ENCODE peak calls at places on chromosomes 16 and 17, in seven cellular contexts. D, V, X, R, E, K and H are unnamed samples.

GRCh38 chr16:54282202-54282922 is 4.2 kb downstream of the IRX3 start:
- DNase-seq in D (peak), R (peak), K (peak), X (no peak), E (peak), V (no peak), H (peak)

GRCh38 chr17:78140169-78141051 is 5.8 kb upstream of the C17orf99 start:
- DNase-seq in V (peak), E (peak), R (peak), X (peak), K (peak), D (peak), H (peak)

GRCh38 chr16:23607740-23608139 is 11.6 kb upstream of the NDUFAB1 start:
- DNase-seq in X (no peak), D (no peak), V (no peak), K (no peak), E (peak), R (no peak), H (no peak)

GRCh38 chr16:58495861-58496331 is 4.0 kb upstream of the NDRG4 start:
- DNase-seq in X (no peak), R (no peak), D (no peak), K (no peak), V (no peak), E (no peak), H (no peak)

GRCh38 chr17:57915980-57916757 is 39.0 kb downstream of the CUEDC1 start:
- DNase-seq in R (peak), V (no peak), X (no peak), K (peak), E (no peak), D (peak), H (peak)

GRCh38 chr16:54285414-54286066 is 1.0 kb downstream of the IRX3 start:
- DNase-seq in R (peak), K (peak), V (peak), X (no peak), E (peak), D (peak), H (peak)

GRCh38 chr16:11190585-11191565 is 65.1 kb downstream of the SOCS1 start:
- DNase-seq in D (no peak), V (no peak), X (no peak), R (no peak), K (no peak), E (peak), H (no peak)

GRCh38 chr16:78988361-78988992 is 612.1 kb downstream of the MAF start:
- DNase-seq in E (no peak), R (peak), X (no peak), D (no peak), K (peak), V (no peak), H (no peak)

GRCh38 chr17:77155125-77155524 is 14.4 kb downstream of the SEC14L1 start:
- DNase-seq in K (no peak), R (no peak), V (no peak), X (no peak), E (no peak), D (no peak), H (no peak)

GRCh38 chr17:45139533-45139920 is 4.0 kb downstream of the ACBD4 start:
- DNase-seq in E (no peak), R (no peak), X (no peak), K (no peak), D (no peak), V (no peak), H (no peak)

GRCh38 chr16:12293017-12293618 is 316.6 kb downstream of the SNX29 start:
- DNase-seq in V (no peak), R (no peak), E (no peak), K (no peak), X (no peak), D (no peak), H (no peak)

GRCh38 chr16:59148756-59149155 is 414.6 kb upstream of the GOT2 start:
- DNase-seq in D (no peak), V (no peak), E (no peak), X (no peak), R (no peak), K (no peak), H (no peak)

GRCh38 chr16:71461686-71462648 is at the start of gene ZNF23:
- DNase-seq in D (peak), X (peak), V (peak), K (peak), R (peak), E (peak), H (peak)

GRCh38 chr17:77100009-77100408 is 40.8 kb upstream of the SEC14L1 start:
- DNase-seq in V (no peak), D (no peak), X (no peak), K (no peak), E (no peak), R (peak), H (no peak)

GRCh38 chr16:6644916-6645315 is 687.7 kb upstream of the RBFOX1 start:
- DNase-seq in R (no peak), D (no peak), E (no peak), V (no peak), X (no peak), K (no peak), H (no peak)

GRCh38 chr16:24539850-24540484 is 601 bp downstream of the RBBP6 start:
- DNase-seq in D (peak), R (peak), K (peak), E (peak), X (no peak), V (no peak), H (peak)

GRCh38 chr17:69732272-69732671 is 317.8 kb downstream of the MAP2K6 start:
- DNase-seq in V (no peak), K (no peak), R (no peak), E (no peak), X (no peak), D (no peak), H (no peak)

GRCh38 chr16:2745116-2745890 is 7.1 kb upstream of the SRRM2 start:
- DNase-seq in X (no peak), V (no peak), E (no peak), D (no peak), K (no peak), R (no peak), H (no peak)

GRCh38 chr17:14803781-14804180 is 461.3 kb downstream of the PMP22 start:
- DNase-seq in R (no peak), E (no peak), X (no peak), V (no peak), K (no peak), D (no peak), H (no peak)

GRCh38 chr16:17316005-17316404 is 154.8 kb downstream of the XYLT1 start:
- DNase-seq in D (no peak), K (no peak), R (no peak), V (no peak), X (no peak), E (no peak), H (no peak)

GRCh38 chr17:78238823-78239488 is 7.5 kb downstream of the TMEM235 start:
- DNase-seq in X (no peak), E (no peak), D (peak), R (no peak), K (no peak), V (peak), H (no peak)

GRCh38 chr17:77924757-77925336 is 33.7 kb upstream of the TNRC6C start:
- DNase-seq in D (no peak), R (peak), V (no peak), K (no peak), E (no peak), X (no peak), H (peak)

GRCh38 chr16:11909653-11910551 is 5.9 kb downstream of the GSPT1 start:
- DNase-seq in X (no peak), R (no peak), E (no peak), D (no peak), V (no peak), K (no peak), H (no peak)

GRCh38 chr16:53142823-53143568 is 88.2 kb downstream of the CHD9 start:
- DNase-seq in D (no peak), V (no peak), X (no peak), R (no peak), E (peak), K (no peak), H (no peak)

GRCh38 chr17:14307560-14308024 is 6.7 kb downstream of the HS3ST3B1 start:
- DNase-seq in V (no peak), R (no peak), E (peak), X (no peak), K (no peak), D (no peak), H (no peak)

GRCh38 chr16:25747160-25747758 is 55.5 kb downstream of the HS3ST4 start:
- DNase-seq in K (peak), R (no peak), V (no peak), X (no peak), D (no peak), E (peak), H (peak)

GRCh38 chr17:74239169-74239568 is 25.8 kb downstream of the TTYH2 start:
- DNase-seq in R (no peak), X (no peak), D (no peak), V (no peak), K (no peak), E (no peak), H (no peak)

GRCh38 chr16:70801611-70802010 is 653 bp upstream of the VAC14 start:
- DNase-seq in D (no peak), V (no peak), K (no peak), E (no peak), R (no peak), X (no peak), H (no peak)

GRCh38 chr16:76474048-76474447 is 196.8 kb downstream of the CNTNAP4 start:
- DNase-seq in X (no peak), V (no peak), R (no peak), K (no peak), D (no peak), E (no peak), H (no peak)

GRCh38 chr17:49260011-49260921 is 29.7 kb upstream of the PHOSPHO1 start:
- DNase-seq in K (peak), R (peak), X (no peak), E (peak), D (peak), V (peak), H (peak)

GRCh38 chr17:60303406-60304099 is 88.4 kb downstream of the USP32 start:
- DNase-seq in V (no peak), E (no peak), R (no peak), D (no peak), X (no peak), K (no peak), H (no peak)

GRCh38 chr16:21646721-21647561 is 5.5 kb downstream of the IGSF6 start:
- DNase-seq in R (no peak), E (peak), X (no peak), V (peak), D (no peak), K (no peak), H (no peak)

GRCh38 chr17:29570521-29570920 is 2.0 kb downstream of the TP53I13 start:
- DNase-seq in X (no peak), E (no peak), R (no peak), K (no peak), V (no peak), D (no peak), H (no peak)

GRCh38 chr16:2814757-2815298 is 2.2 kb upstream of the PRSS21 start:
- DNase-seq in V (no peak), X (no peak), R (no peak), E (no peak), K (no peak), D (no peak), H (no peak)

GRCh38 chr16:1812732-1813163 is 13.9 kb downstream of the HAGH start:
- DNase-seq in R (peak), D (peak), E (peak), X (no peak), V (no peak), K (peak), H (peak)

GRCh38 chr16:85613609-85614337 is 651 bp downstream of the GSE1 start:
- DNase-seq in X (no peak), D (peak), R (peak), V (peak), E (peak), K (peak), H (peak)

GRCh38 chr16:88058817-88059216 is 107.6 kb downstream of the BANP start:
- DNase-seq in V (no peak), X (no peak), E (no peak), R (no peak), K (no peak), D (peak), H (no peak)
- TF ChIP-seq CTCF in V (no peak), X (no peak), E (no peak), R (no peak), K (no peak), D (no peak), H (no peak)

DNA sequence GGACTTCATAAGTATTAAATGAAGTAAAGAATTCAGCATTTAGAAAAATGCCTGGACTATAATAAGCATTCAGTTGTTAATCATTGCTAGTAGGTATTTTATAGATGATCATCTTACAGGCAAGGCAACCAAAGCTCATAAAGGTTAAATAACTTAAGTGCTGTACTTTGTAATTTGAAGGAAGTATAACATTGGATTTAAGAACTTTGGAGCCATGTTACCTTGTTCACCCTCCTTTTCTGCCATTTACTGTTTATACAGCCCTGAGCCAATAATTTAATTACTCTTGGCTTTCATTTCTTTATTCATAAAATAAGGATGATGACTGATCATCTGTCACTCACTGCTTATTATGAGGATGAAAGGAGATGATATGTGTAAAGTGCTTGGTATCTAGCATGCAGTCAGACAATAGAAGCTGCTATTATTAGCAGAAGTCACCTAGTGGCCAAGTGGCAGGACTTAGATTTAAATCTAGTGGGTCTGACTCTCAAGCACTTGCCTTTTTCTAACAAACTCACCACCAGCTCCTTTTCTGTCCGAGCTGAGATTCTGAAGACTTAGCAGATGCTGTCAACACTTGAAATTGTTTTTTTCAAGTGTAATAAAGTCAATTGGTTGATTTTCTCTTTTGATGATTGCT is 18.2 kb upstream of the DDX52 start:
- DNase-seq in V (no peak), K (no peak), D (no peak), E (no peak), R (no peak), X (no peak), H (no peak)
- TF ChIP-seq CTCF in V (no peak), K (no peak), D (no peak), E (peak), R (peak), X (no peak), H (no peak)

DNA sequence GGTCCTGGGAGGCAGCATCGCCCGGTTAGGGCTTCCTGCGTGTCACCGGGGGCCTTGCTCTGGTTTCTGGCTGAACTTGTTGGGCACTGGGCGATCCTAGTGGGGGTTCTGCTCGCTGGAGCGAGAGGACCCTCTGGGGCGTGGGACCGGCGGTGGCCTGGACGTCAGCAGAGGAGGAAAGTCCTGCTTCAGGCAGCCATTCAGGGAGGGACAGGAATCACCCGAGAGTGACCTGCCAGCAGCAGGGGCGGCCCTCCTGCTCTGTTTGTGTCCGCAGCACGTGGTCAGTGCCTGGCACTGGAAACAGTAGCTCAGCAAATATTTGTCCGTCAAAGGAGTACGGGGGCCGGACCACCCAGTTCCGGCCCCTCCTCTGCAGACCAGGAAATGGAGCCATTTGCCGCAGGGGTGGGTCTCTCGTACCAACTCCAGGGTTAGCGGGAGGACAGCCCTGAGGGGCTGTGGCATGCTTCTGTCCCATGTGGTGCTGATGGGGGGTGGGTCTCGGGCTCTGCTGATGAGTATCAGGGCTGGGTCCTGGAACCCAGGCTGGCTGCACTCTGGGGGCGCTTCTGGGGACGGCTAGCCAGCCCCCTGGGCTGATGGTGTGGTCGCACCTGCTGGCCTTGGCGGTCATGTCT is 48.3 kb downstream of the BAIAP2 start:
- DNase-seq in E (no peak), X (no peak), R (no peak), D (no peak), K (no peak), V (no peak), H (peak)
- TF ChIP-seq CTCF in E (no peak), X (no peak), R (no peak), D (no peak), K (no peak), V (no peak), H (no peak)

GRCh38 chr17:17810374-17811248 is 26.2 kb downstream of the SREBF1 start:
- DNase-seq in D (peak), X (no peak), V (peak), R (no peak), K (peak), E (no peak), H (peak)
- TF ChIP-seq CTCF in D (no peak), X (peak), V (no peak), R (no peak), K (no peak), E (no peak), H (no peak)

DNA sequence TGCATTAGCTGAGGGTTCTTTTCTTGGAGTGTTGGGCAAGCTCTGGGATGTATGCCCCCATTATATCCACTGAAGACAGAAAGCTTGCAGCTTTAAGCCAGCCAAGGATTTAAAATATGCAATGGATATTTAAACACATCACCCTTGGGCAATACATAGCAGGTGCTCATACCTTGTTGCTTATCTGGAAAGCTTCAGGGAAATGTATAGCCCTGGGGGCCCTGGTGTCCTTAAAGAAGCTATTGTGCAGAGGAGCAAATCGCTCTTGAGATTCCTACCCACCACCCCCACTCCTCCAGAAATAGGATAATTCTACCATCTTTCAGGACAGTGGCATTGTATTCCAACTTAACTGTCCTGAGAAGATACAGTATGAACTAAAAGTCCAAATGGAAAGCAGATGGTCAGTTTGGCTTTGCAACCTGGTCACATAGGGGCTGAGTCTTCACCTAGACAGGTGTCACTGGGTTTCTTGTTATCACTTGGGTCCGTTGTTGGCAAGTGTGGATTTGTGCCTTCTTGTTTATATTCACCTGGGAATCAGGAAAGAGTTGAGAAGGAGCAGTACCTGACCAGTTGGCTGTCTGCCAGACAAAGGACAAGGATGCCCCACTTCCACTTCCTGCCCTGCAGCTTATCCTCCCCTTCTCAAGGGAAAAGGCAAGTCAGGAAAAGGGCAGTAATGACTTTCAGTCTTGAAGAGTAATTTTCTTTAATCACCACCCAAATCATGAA is 3.4 kb downstream of the ANKRD40CL start:
- DNase-seq in X (no peak), D (no peak), V (no peak), E (no peak), R (no peak), K (peak), H (no peak)
- TF ChIP-seq CTCF in X (no peak), D (no peak), V (no peak), E (no peak), R (no peak), K (no peak), H (no peak)

GRCh38 chr17:8574687-8575086 is 55.8 kb downstream of the MYH10 start:
- DNase-seq in R (no peak), X (no peak), E (no peak), V (no peak), K (no peak), D (no peak), H (no peak)

GRCh38 chr17:8576895-8577294 is 53.6 kb downstream of the MYH10 start:
- DNase-seq in V (no peak), X (no peak), K (no peak), E (no peak), D (no peak), R (no peak), H (no peak)

GRCh38 chr17:8577868-8578267 is 52.7 kb downstream of the MYH10 start:
- DNase-seq in D (no peak), K (no peak), V (no peak), X (no peak), R (no peak), E (no peak), H (no peak)

GRCh38 chr17:8572767-8573166 is 57.8 kb downstream of the MYH10 start:
- DNase-seq in X (no peak), K (no peak), D (no peak), E (peak), V (no peak), R (no peak), H (no peak)
- TF ChIP-seq CTCF in X (peak), K (no peak), D (no peak), E (peak), V (no peak), R (no peak), H (no peak)

GRCh38 chr16:74053310-74053709 is 243.3 kb upstream of the PSMD7 start:
- DNase-seq in V (no peak), D (no peak), R (no peak), E (no peak), X (no peak), K (no peak), H (no peak)
- TF ChIP-seq CTCF in V (no peak), D (no peak), R (no peak), E (no peak), X (no peak), K (no peak), H (no peak)